ENCODE peak calls at places on chromosomes 11 and 22, in six cellular contexts. K, N, Z, H, B and T are unnamed samples.

GRCh38 chr22:50531546-50532352 is 1.9 kb upstream of the TYMP start:
- DNase-seq in Z (peak), K (no peak), B (no peak), N (peak), H (peak), T (peak)

GRCh38 chr22:25712661-25713400 is 29.2 kb upstream of the MYO18B start:
- DNase-seq in B (no peak), N (no peak), K (no peak), H (no peak), Z (no peak), T (no peak)

GRCh38 chr11:44088377-44088776 is 7.1 kb upstream of the EXT2 start:
- DNase-seq in B (no peak), H (no peak), Z (no peak), N (no peak), K (no peak), T (no peak)

GRCh38 chr11:17351510-17352176 is at the start of gene NCR3LG1:
- DNase-seq in Z (peak), B (peak), N (no peak), K (no peak), H (peak), T (peak)

GRCh38 chr11:126766425-126766824 is 234.1 kb downstream of the KIRREL3 start:
- DNase-seq in B (no peak), H (no peak), K (no peak), N (peak), Z (peak), T (peak)

GRCh38 chr11:44628730-44629361 is 63.4 kb downstream of the CD82 start:
- DNase-seq in B (no peak), Z (no peak), K (no peak), H (no peak), N (no peak), T (peak)

GRCh38 chr11:72260574-72260973 is 16.6 kb upstream of the PHOX2A start:
- DNase-seq in Z (no peak), B (no peak), H (no peak), N (no peak), K (no peak), T (no peak)

GRCh38 chr11:8333431-8334401 is 70.0 kb upstream of the LMO1 start:
- DNase-seq in N (peak), B (no peak), K (no peak), H (peak), Z (no peak), T (peak)

GRCh38 chr11:57459112-57460016 is 964 bp upstream of the RTN4RL2 start:
- DNase-seq in N (peak), B (no peak), K (no peak), Z (peak), H (peak), T (peak)

GRCh38 chr11:60872952-60873524 is 5.7 kb downstream of the ZP1 start:
- DNase-seq in N (no peak), K (no peak), B (no peak), H (peak), Z (peak), T (peak)

GRCh38 chr11:84612645-84613044 is 1014.5 kb downstream of the DLG2 start:
- DNase-seq in K (no peak), N (peak), H (no peak), B (no peak), Z (no peak), T (no peak)

GRCh38 chr22:24400726-24401596 is 26.4 kb upstream of the ADORA2A start:
- DNase-seq in B (no peak), H (no peak), N (no peak), K (peak), Z (no peak), T (no peak)

GRCh38 chr22:41237707-41238569 is 2.8 kb downstream of the CHADL start:
- DNase-seq in Z (peak), H (peak), B (no peak), N (peak), K (peak), T (peak)

GRCh38 chr22:41094036-41094435 is 1.6 kb downstream of the EP300 start:
- DNase-seq in N (peak), Z (peak), K (peak), B (peak), H (peak), T (peak)

GRCh38 chr11:120215634-120216033 is 4.8 kb downstream of the OAF start:
- DNase-seq in N (peak), Z (no peak), H (no peak), K (no peak), B (no peak), T (no peak)

GRCh38 chr22:37643225-37643847 is 3.9 kb downstream of the SH3BP1 start:
- DNase-seq in K (peak), B (peak), N (peak), H (peak), Z (peak), T (peak)

GRCh38 chr11:75781296-75781695 is 12.7 kb downstream of the DGAT2 start:
- DNase-seq in H (no peak), B (no peak), Z (no peak), K (no peak), N (no peak), T (no peak)

GRCh38 chr11:105923252-105923651 is 98.8 kb downstream of the MSANTD4 start:
- DNase-seq in H (no peak), K (no peak), N (no peak), Z (no peak), B (no peak), T (no peak)

GRCh38 chr22:24824915-24825314 is 18.9 kb downstream of the SGSM1 start:
- DNase-seq in B (no peak), Z (no peak), H (no peak), N (no peak), K (no peak), T (no peak)

GRCh38 chr22:40414838-40415505 is 44.6 kb downstream of the SGSM3 start:
- DNase-seq in K (peak), H (no peak), N (no peak), B (no peak), Z (no peak), T (no peak)

GRCh38 chr11:34358258-34358665 is 452 bp upstream of the ABTB2 start:
- DNase-seq in Z (peak), B (peak), H (peak), N (peak), K (no peak), T (peak)

GRCh38 chr11:33211588-33211987 is 45.6 kb upstream of the HIPK3 start:
- DNase-seq in B (peak), K (no peak), N (no peak), Z (no peak), H (no peak), T (no peak)

GRCh38 chr11:57800444-57801184 is 39.0 kb downstream of the CTNND1 start:
- DNase-seq in H (peak), K (peak), Z (peak), B (peak), N (peak), T (peak)

GRCh38 chr11:78039919-78040671 is 17.0 kb upstream of the KCTD14 start:
- DNase-seq in H (no peak), Z (no peak), B (peak), N (peak), K (peak), T (peak)

GRCh38 chr11:12981879-12982531 is 27.1 kb upstream of the RASSF10 start:
- DNase-seq in N (no peak), K (no peak), H (no peak), B (no peak), Z (peak), T (peak)

GRCh38 chr11:2522636-2523255 is 77.9 kb downstream of the KCNQ1 start:
- DNase-seq in K (no peak), Z (no peak), B (no peak), N (no peak), H (peak), T (no peak)

GRCh38 chr11:128916646-128917045 is 25.5 kb downstream of the KCNJ5 start:
- DNase-seq in H (no peak), B (no peak), N (no peak), K (no peak), Z (no peak), T (no peak)

GRCh38 chr22:47613606-47614350 is 851.3 kb downstream of the TBC1D22A start:
- DNase-seq in H (no peak), Z (no peak), K (no peak), N (no peak), B (no peak), T (no peak)

GRCh38 chr11:98194611-98195010 is 826.1 kb upstream of the CNTN5 start:
- DNase-seq in B (no peak), H (no peak), N (peak), Z (no peak), K (no peak), T (no peak)

GRCh38 chr11:72326151-72326842 is 82.3 kb upstream of the PHOX2A start:
- DNase-seq in B (no peak), K (no peak), N (peak), H (no peak), Z (no peak), T (no peak)

GRCh38 chr11:12235549-12235944 is 125.2 kb downstream of the MICAL2 start:
- DNase-seq in Z (no peak), B (no peak), N (no peak), K (no peak), H (no peak), T (peak)

GRCh38 chr11:8832571-8833260 is 78.3 kb upstream of the AKIP1 start:
- DNase-seq in K (peak), H (no peak), N (peak), Z (peak), B (peak), T (peak)

GRCh38 chr11:42576318-42576717 is 735.5 kb upstream of the API5 start:
- DNase-seq in Z (no peak), N (no peak), B (no peak), H (no peak), K (no peak), T (no peak)

GRCh38 chr22:25682071-25682470 is 59.9 kb upstream of the MYO18B start:
- DNase-seq in B (no peak), Z (no peak), H (no peak), K (no peak), N (no peak), T (no peak)

GRCh38 chr22:49590851-49591445 is 236.7 kb downstream of the BRD1 start:
- DNase-seq in H (no peak), K (no peak), B (no peak), N (no peak), Z (no peak), T (no peak)

GRCh38 chr11:35919244-35919643 is 24.6 kb upstream of the LDLRAD3 start:
- DNase-seq in K (no peak), Z (peak), H (peak), N (peak), B (no peak), T (no peak)

GRCh38 chr11:114061053-114062049 is 1.8 kb downstream of the ZBTB16 start:
- DNase-seq in H (peak), K (no peak), B (peak), Z (peak), N (no peak), T (peak)

GRCh38 chr11:28250192-28250591 is 142.0 kb downstream of the METTL15 start:
- DNase-seq in B (no peak), H (no peak), Z (no peak), N (no peak), K (peak), T (no peak)

GRCh38 chr11:96303067-96303466 is 39.9 kb downstream of the MAML2 start:
- DNase-seq in B (peak), K (no peak), H (no peak), N (peak), Z (no peak), T (peak)

GRCh38 chr22:50192825-50193204 is 7.1 kb downstream of the TRABD start:
- DNase-seq in B (no peak), N (no peak), H (no peak), Z (no peak), K (no peak), T (no peak)

DNA sequence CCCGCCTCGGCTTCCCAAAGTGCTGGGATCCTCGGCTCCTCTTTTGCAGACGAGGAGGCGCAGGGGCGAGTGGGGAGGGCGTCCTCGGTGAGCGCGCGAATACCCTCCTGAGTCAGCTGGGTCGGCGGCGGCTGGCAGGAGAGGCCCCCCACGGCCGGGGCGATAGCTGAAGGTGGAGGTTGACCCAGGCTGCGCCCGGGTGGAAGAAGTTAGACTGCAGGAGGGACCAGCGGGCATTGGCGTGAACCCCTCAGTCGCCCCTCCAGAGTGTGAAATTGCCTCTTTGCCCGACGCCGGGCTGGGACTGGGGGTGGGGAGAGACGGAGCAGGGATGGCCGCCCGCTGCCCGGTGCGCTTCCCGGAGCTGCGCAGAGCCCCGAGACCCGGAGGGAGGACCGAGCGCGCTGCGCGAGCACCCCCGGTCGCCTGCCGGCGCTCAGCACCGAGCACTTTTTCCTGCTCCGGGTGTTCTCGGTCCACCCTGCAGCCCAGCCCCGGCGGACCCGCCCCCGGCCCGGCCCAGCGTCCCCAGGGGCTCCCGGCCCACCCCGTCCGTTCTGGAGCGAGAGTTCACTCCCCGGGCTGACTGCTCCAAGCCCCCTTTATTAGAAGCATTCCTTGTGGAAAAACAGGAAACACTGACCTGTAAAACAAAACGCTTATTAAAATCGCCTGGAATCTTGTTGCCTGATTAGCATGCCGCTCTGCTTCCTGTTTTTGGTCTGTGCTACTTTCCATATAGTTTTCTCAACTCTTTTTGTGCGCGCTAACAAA is 13.7 kb upstream of the CPT1A start:
- DNase-seq in K (peak), H (peak), Z (peak), B (peak), N (no peak), T (peak)
- TF ChIP-seq EZH2 in K (no peak), H (peak), Z (no peak), B (no peak), N (no peak), T (no peak)

DNA sequence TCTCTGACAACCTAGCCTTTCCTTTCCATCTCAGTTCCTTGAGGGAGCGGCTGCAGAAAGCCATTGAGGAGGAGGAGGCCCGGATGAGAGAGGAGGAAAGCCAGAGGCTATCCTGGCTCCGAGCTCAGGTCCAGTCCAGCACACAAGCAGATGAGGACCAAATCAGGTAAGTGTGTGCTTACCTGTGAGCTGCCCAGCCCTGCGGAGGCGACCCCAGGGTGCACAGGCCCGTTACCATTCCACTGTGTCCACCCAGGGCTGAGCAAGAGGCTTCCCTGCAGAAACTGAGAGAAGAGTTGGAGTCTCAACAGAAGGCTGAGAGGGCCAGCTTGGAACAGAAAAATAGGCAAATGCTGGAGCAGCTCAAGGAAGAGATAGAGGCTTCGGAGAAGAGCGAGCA is 63.1 kb downstream of the CEP164 start:
- DNase-seq in Z (no peak), N (no peak), H (no peak), K (no peak), B (no peak), T (no peak)
- TF ChIP-seq EZH2 in Z (no peak), N (no peak), H (no peak), K (no peak), B (no peak), T (no peak)

GRCh38 chr11:20669833-20670684 is 673 bp downstream of the NELL1 start:
- DNase-seq in B (peak), K (no peak), N (no peak), H (peak), Z (peak), T (no peak)
- TF ChIP-seq EZH2 in B (peak), K (no peak), N (no peak), H (peak), Z (peak), T (no peak)

DNA sequence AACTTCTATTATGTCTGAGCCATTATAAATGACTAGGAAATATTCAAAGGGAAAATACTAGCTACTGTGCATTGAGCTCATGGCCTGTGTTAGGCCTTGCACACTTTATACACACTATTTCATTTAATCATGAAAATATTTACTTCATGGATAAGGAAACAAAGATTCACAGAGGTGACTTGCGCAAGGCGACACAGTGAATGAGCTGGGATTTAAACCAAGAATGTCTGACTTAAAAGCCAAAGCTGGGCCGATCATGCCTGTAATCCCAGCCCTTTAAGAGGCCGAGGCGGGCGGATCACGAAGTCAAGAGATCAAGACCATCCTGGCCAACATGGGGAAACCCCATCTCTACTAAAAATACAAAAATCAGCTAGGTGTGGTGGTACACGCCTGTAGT is 231.5 kb downstream of the MIAT start:
- DNase-seq in N (no peak), K (no peak), H (no peak), Z (no peak), B (no peak), T (no peak)
- TF ChIP-seq EZH2 in N (no peak), K (no peak), H (no peak), Z (no peak), B (no peak), T (no peak)

DNA sequence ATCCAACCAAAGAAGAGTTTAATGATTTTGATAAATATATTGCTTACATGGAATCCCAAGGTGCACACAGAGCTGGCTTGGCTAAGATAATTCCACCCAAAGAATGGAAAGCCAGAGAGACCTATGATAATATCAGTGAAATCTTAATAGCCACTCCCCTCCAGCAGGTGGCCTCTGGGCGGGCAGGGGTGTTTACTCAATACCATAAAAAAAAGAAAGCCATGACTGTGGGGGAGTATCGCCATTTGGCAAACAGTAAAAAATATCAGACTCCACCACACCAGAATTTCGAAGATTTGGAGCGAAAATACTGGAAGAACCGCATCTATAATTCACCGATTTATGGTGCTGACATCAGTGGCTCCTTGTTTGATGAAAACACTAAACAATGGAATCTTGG is 23.9 kb downstream of the KDM4D start:
- DNase-seq in H (no peak), Z (peak), B (no peak), N (peak), K (no peak), T (no peak)
- TF ChIP-seq EZH2 in H (no peak), Z (no peak), B (no peak), N (no peak), K (no peak), T (no peak)

DNA sequence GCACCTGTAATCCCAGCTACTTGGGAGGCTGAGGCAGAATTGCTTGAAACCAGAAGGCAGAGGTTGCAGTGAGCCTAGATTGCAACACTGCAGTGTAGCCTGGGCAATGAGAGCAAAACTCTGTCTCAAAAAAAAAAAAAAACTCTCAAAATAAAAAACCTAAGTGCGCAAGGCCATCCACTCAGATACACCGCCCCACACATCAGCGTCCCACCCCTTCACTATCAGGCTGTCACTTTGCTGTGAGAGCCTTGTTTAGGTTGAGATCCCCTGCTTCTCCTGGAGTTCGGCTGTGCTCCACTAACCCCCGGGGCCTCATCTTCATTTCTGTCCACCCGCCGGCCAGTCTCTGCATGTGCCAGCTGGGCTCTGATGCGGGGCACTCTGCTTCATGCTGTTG is 12.1 kb downstream of the SLC25A1 start:
- DNase-seq in Z (no peak), N (no peak), H (no peak), K (no peak), B (no peak), T (no peak)
- TF ChIP-seq EZH2 in Z (no peak), N (no peak), H (no peak), K (no peak), B (no peak), T (no peak)

DNA sequence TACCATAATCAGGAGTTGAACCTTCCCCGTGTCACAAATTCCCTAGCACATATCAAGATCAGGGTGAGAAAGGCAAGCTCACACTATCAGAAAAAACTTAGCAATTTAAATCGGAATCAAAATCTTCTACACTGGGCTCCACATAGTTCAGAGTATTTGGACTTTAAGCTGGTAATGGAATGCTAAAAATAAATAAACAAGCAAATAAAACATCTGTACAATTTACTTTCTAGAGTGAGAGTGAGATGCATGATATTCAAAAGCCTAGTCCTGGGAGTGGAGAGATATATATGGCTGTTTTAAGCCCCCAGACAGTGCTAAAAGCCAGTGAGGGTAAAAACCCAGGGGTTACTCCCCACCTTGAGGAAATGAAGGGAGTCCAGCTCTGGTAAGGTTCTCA is 380.6 kb downstream of the SOX6 start:
- DNase-seq in Z (no peak), K (no peak), N (no peak), H (no peak), B (no peak), T (no peak)
- TF ChIP-seq EZH2 in Z (no peak), K (no peak), N (no peak), H (no peak), B (no peak), T (no peak)

DNA sequence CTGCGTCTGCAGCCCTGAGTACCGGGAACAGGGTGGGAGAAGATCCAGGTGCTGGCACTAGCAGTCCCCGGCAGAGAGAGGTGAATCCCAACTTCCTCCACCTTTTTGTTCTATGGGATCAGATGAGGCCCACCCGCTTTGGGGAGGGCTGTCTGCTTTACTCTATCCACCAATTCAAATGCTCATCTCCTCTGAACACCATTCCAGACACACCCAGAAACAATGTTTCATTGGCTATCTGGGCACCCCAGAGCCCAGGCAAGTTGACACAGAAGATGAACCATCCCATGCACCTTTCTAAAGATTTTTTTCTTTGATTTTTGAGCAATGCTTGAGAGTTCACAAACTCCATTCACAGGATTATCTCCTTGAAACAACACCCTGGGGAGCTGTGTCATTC is 78.0 kb downstream of the PARVB start:
- DNase-seq in K (no peak), H (no peak), Z (no peak), B (no peak), N (no peak), T (no peak)
- TF ChIP-seq EZH2 in K (no peak), H (no peak), Z (no peak), B (no peak), N (no peak), T (no peak)